ENCODE peak calls at places on chromosomes 6 and 20, in five cellular contexts. X is GM23338, M is A549, S is HepG2, W is GM12878. Z is an unnamed sample.

GRCh38 chr6:111481836-111482235 is 1.2 kb downstream of the REV3L start:
- DNase-seq in X (no peak), M (no peak), S (peak; percentile 23), W (no peak), Z (no peak)

GRCh38 chr20:47669489-47669888 is 115.8 kb downstream of the SULF2 start:
- DNase-seq in X (no peak), M (no peak), S (no peak), W (no peak), Z (no peak)

GRCh38 chr6:90764001-90764400 is 177.1 kb upstream of the MAP3K7 start:
- DNase-seq in X (no peak), M (no peak), S (no peak), W (no peak), Z (no peak)

GRCh38 chr6:63565727-63566625 is 6.3 kb upstream of the LOC128125822 start:
- DNase-seq in X (peak; percentile 15), M (no peak), S (no peak), W (no peak), Z (no peak)

GRCh38 chr20:63106765-63107448 is 100.1 kb upstream of the BHLHE23 start:
- DNase-seq in X (no peak), M (no peak), S (no peak), W (no peak), Z (no peak)

GRCh38 chr6:116218172-116218633 is 35.7 kb downstream of the TSPYL4 start:
- DNase-seq in X (no peak), M (no peak), S (no peak), W (no peak), Z (no peak)

GRCh38 chr6:12394170-12394569 is 104.0 kb downstream of the EDN1 start:
- DNase-seq in X (no peak), M (no peak), S (no peak), W (no peak), Z (no peak)

GRCh38 chr6:122405417-122405816 is 6.0 kb downstream of the HSF2 start:
- DNase-seq in X (peak; percentile 20), M (no peak), S (no peak), W (no peak), Z (no peak)

GRCh38 chr6:36929607-36930006 is 24.9 kb upstream of the PI16 start:
- DNase-seq in X (no peak), M (no peak), S (no peak), W (no peak), Z (no peak)

GRCh38 chr20:26167499-26167898 is 470.8 kb upstream of the ZNF337 start:
- DNase-seq in X (no peak), M (no peak), S (no peak), W (no peak), Z (no peak)

GRCh38 chr6:102677225-102677624 is 1283.7 kb downstream of the GRIK2 start:
- DNase-seq in X (no peak), M (no peak), S (no peak), W (no peak), Z (no peak)

GRCh38 chr6:25229671-25230321 is 49.4 kb upstream of the CARMIL1 start:
- DNase-seq in X (no peak), M (no peak), S (no peak), W (no peak), Z (no peak)

GRCh38 chr6:84052204-84052882 is 18.8 kb downstream of the MRAP2 start:
- DNase-seq in X (peak; percentile 89), M (no peak), S (peak; percentile 35), W (no peak), Z (peak; percentile 55)

GRCh38 chr6:14881399-14881798 is 364.5 kb upstream of the JARID2 start:
- DNase-seq in X (no peak), M (no peak), S (no peak), W (no peak), Z (no peak)

GRCh38 chr20:41161886-41162285 is 24.5 kb downstream of the PLCG1 start:
- DNase-seq in X (no peak), M (no peak), S (no peak), W (no peak), Z (no peak)

GRCh38 chr20:41162396-41162795 is 25.1 kb downstream of the PLCG1 start:
- DNase-seq in X (no peak), M (no peak), S (no peak), W (no peak), Z (no peak)

GRCh38 chr20:41158082-41158625 is 20.8 kb downstream of the PLCG1 start:
- DNase-seq in X (no peak), M (no peak), S (no peak), W (no peak), Z (no peak)

GRCh38 chr20:41159547-41159946 is 22.2 kb downstream of the PLCG1 start:
- DNase-seq in X (no peak), M (no peak), S (no peak), W (no peak), Z (peak; percentile 28)

DNA sequence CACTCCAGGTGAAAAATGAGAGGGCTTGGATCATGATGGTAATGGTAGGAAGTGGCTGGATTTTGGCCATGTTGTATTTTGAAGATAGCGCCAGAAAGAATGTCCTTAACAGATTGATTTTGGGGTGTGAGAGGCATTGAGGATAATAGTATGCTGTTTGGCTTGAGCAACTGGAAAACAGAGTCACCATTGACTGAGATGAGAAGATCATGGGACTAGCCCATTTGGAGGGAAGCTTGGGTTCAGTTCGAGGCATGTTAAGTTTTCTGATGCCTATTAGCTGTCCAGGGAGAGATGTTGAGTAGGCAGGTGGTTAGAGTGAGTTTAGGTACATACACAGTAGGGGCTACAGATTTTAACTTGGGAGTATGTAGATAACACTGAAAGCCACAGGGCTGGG is 23.3 kb downstream of the PLCG1 start:
- DNase-seq in X (no peak), M (no peak), S (no peak), W (no peak), Z (no peak)
- TF ChIP-seq JUNB in X (no peak), M (no peak), S (no peak), W (no peak), Z (no peak)

GRCh38 chr6:44189257-44189656 is 27.5 kb upstream of the MYMX start:
- DNase-seq in X (no peak), M (no peak), S (no peak), W (no peak), Z (no peak)
- TF ChIP-seq JUNB in X (no peak), M (no peak), S (no peak), W (no peak), Z (no peak)

GRCh38 chr6:41462980-41463930 is 82.9 kb upstream of the FOXP4 start:
- DNase-seq in X (peak; percentile 59), M (peak; percentile 18), S (peak; percentile 77), W (no peak), Z (peak; percentile 81)
- TF ChIP-seq JUNB in X (no peak), M (no peak), S (no peak), W (no peak), Z (no peak)

DNA sequence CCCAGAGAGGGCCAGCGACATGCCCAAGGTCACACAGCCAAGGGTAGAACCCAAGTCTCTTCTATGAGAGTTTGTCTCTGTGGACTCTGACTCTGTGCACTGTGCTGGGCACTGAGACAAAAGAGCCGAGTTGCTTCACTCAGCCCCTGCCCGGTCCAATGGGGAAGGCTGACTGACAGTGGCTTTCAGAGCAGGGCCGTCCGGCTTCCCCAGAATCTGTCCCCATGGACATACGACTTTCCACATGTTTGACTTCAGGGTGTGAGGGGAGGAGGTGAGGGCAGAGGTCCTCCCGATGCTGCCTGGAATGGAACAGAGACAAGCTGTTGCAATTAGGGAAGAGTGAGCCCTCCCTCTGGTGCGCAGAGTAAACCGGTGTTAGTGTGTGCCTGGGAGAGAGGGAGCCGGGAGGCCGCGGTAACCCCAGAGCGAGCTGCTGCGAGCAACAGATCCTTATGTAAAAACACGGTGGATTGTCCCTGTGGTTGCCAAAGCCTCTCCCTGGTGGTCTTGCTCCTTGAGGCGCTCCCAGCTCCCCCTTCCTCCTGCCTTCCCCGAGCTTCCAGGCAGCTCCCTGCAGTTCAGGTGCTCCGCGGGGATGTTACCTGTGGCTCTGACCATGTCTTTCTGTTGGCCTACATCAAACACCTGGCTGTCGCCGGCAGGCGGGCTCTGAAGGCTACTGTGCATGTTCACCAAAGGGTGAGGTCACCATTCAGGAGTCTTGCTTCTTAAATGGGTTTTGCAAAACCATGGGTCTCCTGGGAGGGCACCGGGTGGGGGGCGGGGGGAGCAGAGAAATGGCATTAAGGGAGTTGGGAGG is 678 bp downstream of the SIRPA start:
- DNase-seq in X (peak; percentile 57), M (peak; percentile 35), S (no peak), W (no peak), Z (no peak)
- TF ChIP-seq JUNB in X (no peak), M (no peak), S (no peak), W (no peak), Z (no peak)

DNA sequence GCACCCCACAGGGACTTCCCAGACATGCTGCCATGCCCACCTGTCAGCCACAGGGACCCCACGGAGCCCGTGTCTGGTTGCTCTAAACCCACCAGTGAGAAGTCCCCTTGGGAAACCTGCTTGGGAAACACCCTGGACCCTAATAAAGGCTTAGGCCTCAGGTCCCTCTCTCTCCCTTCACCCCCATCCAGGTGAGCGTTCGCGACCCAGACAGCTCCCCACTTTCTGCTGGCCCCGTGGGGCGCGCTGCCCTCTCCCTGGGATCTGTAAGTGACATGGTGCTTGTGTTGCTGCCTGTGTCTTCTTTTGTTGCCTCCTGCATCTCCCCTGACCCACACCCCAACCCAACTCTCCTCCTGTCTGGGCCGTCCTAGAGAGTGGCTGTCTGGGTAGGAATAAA is 47.1 kb upstream of the SYNDIG1 start:
- DNase-seq in X (no peak), M (no peak), S (no peak), W (no peak), Z (no peak)
- TF ChIP-seq JUNB in X (no peak), M (no peak), S (no peak), W (no peak), Z (no peak)

GRCh38 chr20:40535816-40536215 is 153.2 kb downstream of the MAFB start:
- DNase-seq in X (no peak), M (no peak), S (no peak), W (no peak), Z (no peak)

GRCh38 chr20:40536866-40537265 is 152.2 kb downstream of the MAFB start:
- DNase-seq in X (no peak), M (no peak), S (no peak), W (no peak), Z (no peak)

GRCh38 chr20:40532103-40532502 is 156.9 kb downstream of the MAFB start:
- DNase-seq in X (peak; percentile 78), M (no peak), S (peak; percentile 31), W (no peak), Z (peak; percentile 48)
- TF ChIP-seq JUNB in X (no peak), M (no peak), S (no peak), W (no peak), Z (no peak)

DNA sequence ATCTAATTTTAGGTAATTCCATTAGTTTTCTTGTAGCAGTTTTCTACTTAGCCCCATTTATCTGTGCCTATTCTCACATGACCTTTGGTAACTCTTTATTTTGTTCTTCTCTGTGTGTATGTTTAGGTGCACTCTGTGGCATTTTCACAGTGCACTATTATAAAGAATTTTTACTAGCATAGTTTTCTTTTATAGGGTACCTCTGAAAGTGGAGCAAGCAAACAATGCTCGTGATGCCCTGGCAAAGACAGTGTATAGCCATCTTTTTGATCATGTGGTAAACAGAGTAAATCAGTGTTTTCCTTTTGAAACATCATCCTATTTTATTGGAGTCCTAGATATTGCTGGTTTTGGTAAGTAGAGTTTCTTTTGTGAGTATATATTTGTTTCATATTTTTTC is 107.9 kb downstream of the MYO6 start:
- DNase-seq in X (no peak), M (no peak), S (no peak), W (no peak), Z (no peak)
- TF ChIP-seq JUNB in X (no peak), M (no peak), S (no peak), W (no peak), Z (no peak)

GRCh38 chr6:87722831-87723726 is 21.0 kb upstream of the AKIRIN2 start:
- DNase-seq in X (peak; percentile 84), M (peak; percentile 78), S (peak; percentile 92), W (peak; percentile 77), Z (peak; percentile 66)
- TF ChIP-seq JUNB in X (no peak), M (peak; percentile 79), S (no peak), W (peak; percentile 81), Z (peak; percentile 30)

Z was measured in K562.